ENCODE peak calls at places on chromosomes 12 and 14, in eight cellular contexts. C, R, M, B, L, E, W and D are unnamed samples.

GRCh38 chr12:52903855-52904508 is 894 bp downstream of the KRT8 start:
- DNase-seq in E (peak), R (no peak), B (peak), M (peak), W (peak), L (peak), C (peak), D (peak)

GRCh38 chr12:122021822-122022392 is at the start of gene BCL7A:
- DNase-seq in E (peak), C (peak), R (peak), M (peak), L (peak), B (peak), W (peak), D (peak)

GRCh38 chr12:24135158-24135850 is 185.8 kb upstream of the SOX5 start:
- DNase-seq in L (no peak), M (peak), C (no peak), B (no peak), R (no peak), E (no peak), W (no peak), D (no peak)

GRCh38 chr12:108914031-108914630 is 34.2 kb downstream of the DAO start:
- DNase-seq in C (no peak), M (no peak), E (peak), W (no peak), R (no peak), B (no peak), L (no peak), D (no peak)

GRCh38 chr12:48454675-48455074 is 17.7 kb upstream of the ANP32D start:
- DNase-seq in M (no peak), B (peak), E (no peak), W (no peak), C (peak), R (peak), L (no peak), D (no peak)

GRCh38 chr12:123094349-123095073 is 56.4 kb downstream of the PITPNM2 start:
- DNase-seq in W (peak), R (peak), L (peak), B (peak), E (no peak), M (peak), C (peak), D (no peak)

GRCh38 chr14:34766611-34767010 is 52.2 kb upstream of the CFL2 start:
- DNase-seq in M (no peak), C (no peak), R (no peak), B (no peak), E (no peak), W (no peak), L (no peak), D (no peak)

GRCh38 chr12:75816892-75817291 is 214.7 kb downstream of the PHLDA1 start:
- DNase-seq in B (peak), W (no peak), L (no peak), M (peak), E (no peak), R (peak), C (no peak), D (no peak)

GRCh38 chr12:93128332-93128707 is 199.2 kb upstream of the EEA1 start:
- DNase-seq in W (peak), C (no peak), R (no peak), M (peak), B (no peak), L (no peak), E (peak), D (no peak)

GRCh38 chr14:73173092-73173735 is 36.9 kb downstream of the PSEN1 start:
- DNase-seq in C (peak), L (no peak), W (no peak), B (peak), R (peak), E (no peak), M (peak), D (peak)

GRCh38 chr14:79842270-79842669 is 369.0 kb downstream of the DIO2 start:
- DNase-seq in B (peak), C (no peak), L (no peak), E (peak), R (no peak), W (peak), M (peak), D (no peak)

GRCh38 chr12:84502907-84503787 is 409.5 kb downstream of the SLC6A15 start:
- DNase-seq in B (peak), E (peak), W (no peak), L (peak), R (peak), C (peak), M (peak), D (peak)

GRCh38 chr12:93080994-93081809 is 152.1 kb upstream of the EEA1 start:
- DNase-seq in M (peak), B (peak), W (no peak), C (peak), E (no peak), L (no peak), R (no peak), D (no peak)

GRCh38 chr14:94797887-94798286 is 28.0 kb upstream of the GSC start:
- DNase-seq in L (no peak), B (peak), M (no peak), C (no peak), E (no peak), R (no peak), W (no peak), D (no peak)

GRCh38 chr14:98494582-98494981 is 777.4 kb downstream of the BCL11B start:
- DNase-seq in R (no peak), M (no peak), W (no peak), B (no peak), C (no peak), L (no peak), E (no peak), D (no peak)

GRCh38 chr12:50618864-50619609 is 114.3 kb downstream of the DIP2B start:
- DNase-seq in C (no peak), M (peak), W (no peak), E (no peak), B (peak), R (no peak), L (no peak), D (no peak)

GRCh38 chr12:13347241-13348043 is 150.9 kb downstream of the EMP1 start:
- DNase-seq in B (peak), L (no peak), E (no peak), R (no peak), W (no peak), M (peak), C (no peak), D (no peak)

GRCh38 chr14:73721101-73721821 is 7.1 kb upstream of the PNMA1 start:
- DNase-seq in L (no peak), E (no peak), C (no peak), B (no peak), M (no peak), R (no peak), W (no peak), D (no peak)

GRCh38 chr14:93286212-93286890 is 46.5 kb downstream of the BTBD7 start:
- DNase-seq in C (no peak), R (no peak), W (no peak), E (no peak), L (no peak), B (peak), M (no peak), D (no peak)

GRCh38 chr14:106094654-106095189 is 568.3 kb downstream of the TMEM121 start:
- DNase-seq in B (peak), W (no peak), C (peak), E (no peak), M (peak), R (peak), L (peak), D (peak)

GRCh38 chr14:93980464-93981201 is 4.3 kb upstream of the ASB2 start:
- DNase-seq in R (no peak), M (no peak), B (no peak), L (no peak), C (no peak), W (peak), E (no peak), D (no peak)

GRCh38 chr12:121576851-121577391 is 3.9 kb downstream of the KDM2B start:
- DNase-seq in M (no peak), B (peak), L (peak), W (no peak), E (peak), R (peak), C (peak), D (no peak)

GRCh38 chr12:80321653-80322052 is 122.4 kb upstream of the PTPRQ start:
- DNase-seq in B (peak), W (no peak), E (no peak), R (no peak), L (no peak), M (no peak), C (peak), D (no peak)

GRCh38 chr14:79661762-79662161 is 549.5 kb downstream of the DIO2 start:
- DNase-seq in B (peak), E (no peak), W (no peak), M (peak), L (no peak), R (no peak), C (no peak), D (no peak)